ENCODE peak calls at places on chromosomes 11 and 22, in seven cellular contexts. X is kidney, E is left ventricle myocardium inferior, Z is heart left ventricle, U is body of pancreas, P is progenitor cell of endocrine pancreas, B is Peyer's patch. H is an unnamed sample.

GRCh38 chr11:86151188-86152005 is 82.5 kb upstream of the PICALM start:
- DNase-seq in X (peak; percentile 84), P (no peak), E (peak; percentile 34), B (no peak), Z (peak; percentile 39), U (peak; percentile 25), H (no peak)

GRCh38 chr11:119222308-119222707 is 16.2 kb downstream of the CBL start:
- DNase-seq in Z (no peak), E (no peak), B (no peak), P (no peak), X (no peak), U (no peak), H (no peak)

GRCh38 chr11:2665747-2666710 is 33.8 kb downstream of the KCNQ1OT1 start:
- DNase-seq in X (peak; percentile 53), B (no peak), P (peak; percentile 5), U (peak; percentile 18), Z (no peak), E (no peak), H (no peak)

GRCh38 chr11:1382831-1383607 is 6.7 kb upstream of the BRSK2 start:
- DNase-seq in P (peak; percentile 43), Z (peak; percentile 87), B (peak; percentile 71), E (peak; percentile 81), X (peak; percentile 95), U (peak; percentile 84), H (peak; percentile 89)

GRCh38 chr11:40183073-40184064 is 1276.1 kb downstream of the LRRC4C start:
- DNase-seq in E (no peak), Z (no peak), X (no peak), P (no peak), B (no peak), U (no peak), H (no peak)

GRCh38 chr22:38218661-38219331 is 17.0 kb downstream of the MAFF start:
- DNase-seq in P (peak; percentile 34), B (peak; percentile 83), E (peak; percentile 70), U (peak; percentile 92), Z (peak; percentile 86), X (peak; percentile 96), H (no peak)

GRCh38 chr11:114258696-114259095 is 37.5 kb upstream of the NNMT start:
- DNase-seq in B (no peak), U (no peak), E (no peak), X (no peak), Z (no peak), P (no peak), H (no peak)

GRCh38 chr22:36606659-36607058 is 77.7 kb upstream of the EIF3D start:
- DNase-seq in P (no peak), B (no peak), E (no peak), U (no peak), X (no peak), Z (no peak), H (no peak)

GRCh38 chr22:39646614-39647210 is 76.2 kb downstream of the CACNA1I start:
- DNase-seq in U (no peak), P (no peak), Z (no peak), B (no peak), E (no peak), X (no peak), H (no peak)

GRCh38 chr11:77069336-77069968 is 2.7 kb downstream of the CAPN5 start:
- DNase-seq in X (no peak), U (no peak), P (no peak), Z (no peak), E (no peak), B (no peak), H (no peak)

GRCh38 chr11:68033708-68034045 is 3.2 kb downstream of the NDUFS8 start:
- DNase-seq in E (peak; percentile 71), B (no peak), U (peak; percentile 87), P (no peak), Z (peak; percentile 86), X (no peak), H (no peak)

GRCh38 chr11:783581-784015 is 6.3 kb downstream of the CEND1 start:
- DNase-seq in E (peak; percentile 68), P (peak; percentile 73), U (peak; percentile 91), B (peak; percentile 86), Z (peak; percentile 73), X (peak; percentile 93), H (no peak)

GRCh38 chr11:9678576-9678975 is 14.7 kb downstream of the SWAP70 start:
- DNase-seq in E (no peak), U (no peak), X (no peak), P (no peak), Z (no peak), B (no peak), H (no peak)

GRCh38 chr11:106021967-106022794 is at the start of gene MSANTD4:
- DNase-seq in P (peak; percentile 94), U (peak; percentile 100), Z (peak; percentile 100), E (peak; percentile 99), X (peak; percentile 99), B (peak; percentile 97), H (peak; percentile 99)

GRCh38 chr11:45538363-45538762 is 127.1 kb downstream of the CHST1 start:
- DNase-seq in Z (no peak), B (no peak), E (peak; percentile 18), U (no peak), X (no peak), P (no peak), H (no peak)

GRCh38 chr22:38034278-38034882 is 22.8 kb upstream of the PICK1 start:
- DNase-seq in P (no peak), B (peak; percentile 50), Z (peak; percentile 78), X (peak; percentile 94), E (peak; percentile 70), U (peak; percentile 63), H (peak; percentile 41)

GRCh38 chr22:25749420-25750169 is 7.6 kb downstream of the MYO18B start:
- DNase-seq in B (no peak), E (no peak), Z (no peak), X (no peak), P (no peak), U (no peak), H (no peak)

GRCh38 chr11:130992788-130993187 is 76.5 kb upstream of the SNX19 start:
- DNase-seq in U (no peak), E (no peak), P (no peak), X (peak; percentile 25), B (no peak), Z (no peak), H (no peak)

GRCh38 chr11:2302844-2303626 is 1.2 kb downstream of the TSPAN32 start:
- DNase-seq in B (peak; percentile 45), Z (peak; percentile 91), P (no peak), U (peak; percentile 66), X (peak; percentile 71), E (peak; percentile 87), H (peak; percentile 50)

GRCh38 chr11:40227730-40228129 is 1231.7 kb downstream of the LRRC4C start:
- DNase-seq in P (no peak), Z (no peak), E (no peak), X (no peak), B (no peak), U (no peak), H (no peak)

GRCh38 chr11:48116843-48117242 is 99.8 kb upstream of the OR4B1 start:
- DNase-seq in Z (no peak), P (no peak), B (no peak), U (no peak), E (no peak), X (no peak), H (no peak)
- TF ChIP-seq CTCF in Z (peak; percentile 30), P (peak; percentile 54), B (no peak), U (no peak), E (peak; percentile 68), X (peak; percentile 26), H (peak; percentile 46)

GRCh38 chr11:31240340-31240904 is 129.1 kb downstream of the DCDC1 start:
- DNase-seq in B (no peak), Z (no peak), X (no peak), P (peak; percentile 13), E (no peak), U (peak; percentile 17), H (no peak)

GRCh38 chr11:31237819-31238771 is 131.4 kb downstream of the DCDC1 start:
- DNase-seq in P (no peak), E (no peak), B (no peak), U (no peak), X (no peak), Z (no peak), H (no peak)

GRCh38 chr11:31233425-31233824 is 136.1 kb downstream of the DCDC1 start:
- DNase-seq in B (no peak), Z (no peak), U (no peak), X (no peak), E (no peak), P (no peak), H (no peak)

GRCh38 chr11:31236052-31236652 is 133.4 kb downstream of the DCDC1 start:
- DNase-seq in X (no peak), U (no peak), E (no peak), P (no peak), B (no peak), Z (no peak), H (no peak)
- TF ChIP-seq CTCF in X (no peak), U (peak; percentile 23), E (peak; percentile 51), P (no peak), B (no peak), Z (peak; percentile 24), H (no peak)

GRCh38 chr11:72350752-72351151 is 83.6 kb downstream of the CLPB start:
- DNase-seq in U (no peak), P (no peak), B (no peak), Z (no peak), X (no peak), E (no peak), H (no peak)

GRCh38 chr11:72349616-72350218 is 84.6 kb downstream of the CLPB start:
- DNase-seq in Z (peak; percentile 76), B (no peak), U (no peak), X (no peak), P (no peak), E (peak; percentile 23), H (no peak)

GRCh38 chr11:72353861-72354260 is 80.5 kb downstream of the CLPB start:
- DNase-seq in U (no peak), B (no peak), Z (no peak), E (no peak), X (no peak), P (no peak), H (no peak)

GRCh38 chr11:72354356-72355115 is 79.8 kb downstream of the CLPB start:
- DNase-seq in P (no peak), Z (no peak), B (no peak), X (no peak), E (no peak), U (no peak), H (no peak)

GRCh38 chr11:72352859-72353551 is 81.3 kb downstream of the CLPB start:
- DNase-seq in X (no peak), E (no peak), U (no peak), P (no peak), Z (no peak), B (no peak), H (no peak)
- TF ChIP-seq CTCF in X (no peak), E (peak; percentile 34), U (no peak), P (peak; percentile 13), Z (no peak), B (no peak), H (no peak)

GRCh38 chr22:17009640-17010291 is 1.7 kb upstream of the GAB4 start:
- DNase-seq in Z (no peak), P (no peak), B (no peak), E (no peak), X (no peak), U (no peak), H (no peak)

GRCh38 chr22:17007852-17008731 is at the start of gene GAB4:
- DNase-seq in P (no peak), X (no peak), E (no peak), Z (no peak), B (no peak), U (no peak), H (no peak)

GRCh38 chr22:17012267-17012666 is 4.2 kb upstream of the GAB4 start:
- DNase-seq in U (no peak), X (no peak), Z (no peak), B (no peak), P (no peak), E (no peak), H (no peak)

GRCh38 chr22:17007257-17007656 is 765 bp downstream of the GAB4 start:
- DNase-seq in B (no peak), X (no peak), E (no peak), Z (no peak), P (no peak), U (no peak), H (no peak)
- TF ChIP-seq CTCF in B (no peak), X (no peak), E (no peak), Z (no peak), P (no peak), U (no peak), H (no peak)

H was measured in CD14-positive monocyte.